ENCODE peak calls at places on chromosomes 7 and 10, in five cellular contexts. One of them, this sample, is unnamed.

GRCh38 chr10:591646-592045 is 97.8 kb downstream of the DIP2C start:
- DNase-seq in right lobe of liver: no peak
- DNase-seq in gastrocnemius medialis: no peak
- DNase-seq in spleen: no peak
- DNase-seq in sigmoid colon: no peak
- DNase-seq in this sample: peak

GRCh38 chr10:78602201-78602917 is 466.4 kb upstream of the ZMIZ1 start:
- DNase-seq in right lobe of liver: no peak
- DNase-seq in gastrocnemius medialis: no peak
- DNase-seq in spleen: no peak
- DNase-seq in sigmoid colon: no peak
- DNase-seq in this sample: no peak

GRCh38 chr7:148693651-148694050 is 5.1 kb upstream of the CUL1 start:
- DNase-seq in right lobe of liver: no peak
- DNase-seq in gastrocnemius medialis: no peak
- DNase-seq in spleen: no peak
- DNase-seq in sigmoid colon: no peak
- DNase-seq in this sample: no peak

GRCh38 chr7:41574377-41574776 is 128.5 kb downstream of the INHBA start:
- DNase-seq in right lobe of liver: no peak
- DNase-seq in gastrocnemius medialis: no peak
- DNase-seq in spleen: no peak
- DNase-seq in sigmoid colon: no peak
- DNase-seq in this sample: no peak

GRCh38 chr7:82382276-82382675 is 61.3 kb downstream of the CACNA2D1 start:
- DNase-seq in right lobe of liver: no peak
- DNase-seq in gastrocnemius medialis: no peak
- DNase-seq in spleen: no peak
- DNase-seq in sigmoid colon: no peak
- DNase-seq in this sample: no peak

GRCh38 chr7:44988718-44989117 is 9.9 kb upstream of the MYO1G start:
- DNase-seq in right lobe of liver: no peak
- DNase-seq in gastrocnemius medialis: no peak
- DNase-seq in spleen: peak
- DNase-seq in sigmoid colon: no peak
- DNase-seq in this sample: no peak

GRCh38 chr10:62017141-62017870 is 115.8 kb downstream of the ARID5B start:
- DNase-seq in right lobe of liver: no peak
- DNase-seq in gastrocnemius medialis: no peak
- DNase-seq in spleen: no peak
- DNase-seq in sigmoid colon: no peak
- DNase-seq in this sample: no peak

GRCh38 chr10:34760606-34761005 is 54.5 kb downstream of the PARD3 start:
- DNase-seq in right lobe of liver: no peak
- DNase-seq in gastrocnemius medialis: peak
- DNase-seq in spleen: no peak
- DNase-seq in sigmoid colon: no peak
- DNase-seq in this sample: no peak

GRCh38 chr7:95980073-95980655 is 207.8 kb downstream of the DYNC1I1 start:
- DNase-seq in right lobe of liver: no peak
- DNase-seq in gastrocnemius medialis: no peak
- DNase-seq in spleen: no peak
- DNase-seq in sigmoid colon: no peak
- DNase-seq in this sample: no peak

GRCh38 chr10:123147635-123148413 is at the start of gene HMX2:
- DNase-seq in right lobe of liver: no peak
- DNase-seq in gastrocnemius medialis: no peak
- DNase-seq in spleen: peak
- DNase-seq in sigmoid colon: no peak
- DNase-seq in this sample: no peak

GRCh38 chr7:77428777-77429231 is 12.7 kb upstream of the GSAP start:
- DNase-seq in right lobe of liver: no peak
- DNase-seq in gastrocnemius medialis: no peak
- DNase-seq in spleen: no peak
- DNase-seq in sigmoid colon: no peak
- DNase-seq in this sample: no peak

GRCh38 chr7:158128572-158128971 is 459.1 kb downstream of the PTPRN2 start:
- DNase-seq in right lobe of liver: no peak
- DNase-seq in gastrocnemius medialis: no peak
- DNase-seq in spleen: no peak
- DNase-seq in sigmoid colon: peak
- DNase-seq in this sample: no peak

GRCh38 chr7:23622469-23622868 is 25.3 kb downstream of the CCDC126 start:
- DNase-seq in right lobe of liver: no peak
- DNase-seq in gastrocnemius medialis: no peak
- DNase-seq in spleen: no peak
- DNase-seq in sigmoid colon: no peak
- DNase-seq in this sample: no peak

GRCh38 chr10:35447693-35448407 is 111.5 kb downstream of the CCNY start:
- DNase-seq in right lobe of liver: no peak
- DNase-seq in gastrocnemius medialis: no peak
- DNase-seq in spleen: no peak
- DNase-seq in sigmoid colon: no peak
- DNase-seq in this sample: no peak

GRCh38 chr7:130071701-130072622 is 1.6 kb downstream of the KLHDC10 start:
- DNase-seq in right lobe of liver: no peak
- DNase-seq in gastrocnemius medialis: peak
- DNase-seq in spleen: no peak
- DNase-seq in sigmoid colon: peak
- DNase-seq in this sample: peak

GRCh38 chr10:52778511-52779392 is 6.2 kb upstream of the MBL2 start:
- DNase-seq in right lobe of liver: no peak
- DNase-seq in gastrocnemius medialis: no peak
- DNase-seq in spleen: no peak
- DNase-seq in sigmoid colon: no peak
- DNase-seq in this sample: no peak

GRCh38 chr10:87798082-87798481 is 19.9 kb downstream of the ATAD1 start:
- DNase-seq in right lobe of liver: no peak
- DNase-seq in gastrocnemius medialis: no peak
- DNase-seq in spleen: no peak
- DNase-seq in sigmoid colon: no peak
- DNase-seq in this sample: no peak

GRCh38 chr7:94972296-94972695 is 64.9 kb downstream of the PPP1R9A start:
- DNase-seq in right lobe of liver: no peak
- DNase-seq in gastrocnemius medialis: no peak
- DNase-seq in spleen: no peak
- DNase-seq in sigmoid colon: no peak
- DNase-seq in this sample: no peak
- TF ChIP-seq POLR2A in right lobe of liver: no peak
- TF ChIP-seq POLR2A in gastrocnemius medialis: no peak
- TF ChIP-seq POLR2A in spleen: no peak
- TF ChIP-seq POLR2A in sigmoid colon: no peak
- TF ChIP-seq POLR2A in this sample: no peak

GRCh38 chr10:80518143-80518806 is 19.4 kb upstream of the SH2D4B start:
- DNase-seq in right lobe of liver: no peak
- DNase-seq in gastrocnemius medialis: no peak
- DNase-seq in spleen: peak
- DNase-seq in sigmoid colon: peak
- DNase-seq in this sample: no peak

GRCh38 chr10:80519936-80520650 is 17.6 kb upstream of the SH2D4B start:
- DNase-seq in right lobe of liver: no peak
- DNase-seq in gastrocnemius medialis: no peak
- DNase-seq in spleen: peak
- DNase-seq in sigmoid colon: peak
- DNase-seq in this sample: no peak

GRCh38 chr10:80518807-80519360 is 18.8 kb upstream of the SH2D4B start:
- DNase-seq in right lobe of liver: no peak
- DNase-seq in gastrocnemius medialis: no peak
- DNase-seq in spleen: peak
- DNase-seq in sigmoid colon: peak
- DNase-seq in this sample: no peak

GRCh38 chr10:80522756-80523363 is 14.8 kb upstream of the SH2D4B start:
- DNase-seq in right lobe of liver: no peak
- DNase-seq in gastrocnemius medialis: no peak
- DNase-seq in spleen: no peak
- DNase-seq in sigmoid colon: no peak
- DNase-seq in this sample: no peak

DNA sequence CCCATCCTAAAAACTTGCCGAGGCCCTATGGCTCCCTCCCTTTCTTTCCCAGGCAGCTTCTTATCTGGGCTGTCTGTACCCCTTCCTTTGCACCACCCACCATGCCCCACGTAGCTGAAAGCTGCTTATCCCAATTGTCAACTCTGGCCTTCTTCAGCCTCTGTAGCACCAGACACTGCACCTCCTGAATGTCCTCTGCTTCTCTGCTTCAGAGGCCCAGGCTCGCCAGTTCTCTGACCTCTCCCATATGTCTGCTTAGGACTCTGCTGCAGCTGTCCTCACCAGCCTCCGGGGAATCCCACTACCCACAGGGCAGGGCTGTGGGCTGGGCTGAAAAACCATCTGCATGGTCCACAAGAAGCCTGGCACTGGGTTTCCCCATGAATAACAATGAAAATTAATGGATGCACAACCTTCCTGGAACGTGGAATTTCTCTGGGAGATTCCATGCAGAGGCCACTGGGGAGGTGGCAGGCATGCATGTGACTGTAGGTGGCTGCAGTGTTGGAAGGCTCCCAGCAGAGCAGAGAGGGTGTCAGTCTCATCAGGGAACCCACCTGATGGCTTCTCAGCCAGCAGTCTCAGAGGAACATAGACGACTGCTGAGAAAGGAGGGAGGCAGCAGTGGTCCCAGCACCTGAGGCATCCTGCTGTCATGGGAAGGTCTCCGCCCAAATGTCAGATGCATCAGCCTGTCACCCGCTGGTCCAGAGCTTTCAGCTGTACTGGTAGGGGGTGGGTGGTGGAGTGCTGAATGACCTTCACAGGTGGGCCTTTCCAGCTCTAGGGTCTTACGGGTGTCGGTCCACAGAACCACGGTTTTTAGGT is 16.8 kb upstream of the SH2D4B start:
- DNase-seq in right lobe of liver: peak
- DNase-seq in gastrocnemius medialis: no peak
- DNase-seq in spleen: peak
- DNase-seq in sigmoid colon: peak
- DNase-seq in this sample: no peak
- TF ChIP-seq POLR2A in right lobe of liver: no peak
- TF ChIP-seq POLR2A in gastrocnemius medialis: no peak
- TF ChIP-seq POLR2A in spleen: no peak
- TF ChIP-seq POLR2A in sigmoid colon: no peak
- TF ChIP-seq POLR2A in this sample: no peak

DNA sequence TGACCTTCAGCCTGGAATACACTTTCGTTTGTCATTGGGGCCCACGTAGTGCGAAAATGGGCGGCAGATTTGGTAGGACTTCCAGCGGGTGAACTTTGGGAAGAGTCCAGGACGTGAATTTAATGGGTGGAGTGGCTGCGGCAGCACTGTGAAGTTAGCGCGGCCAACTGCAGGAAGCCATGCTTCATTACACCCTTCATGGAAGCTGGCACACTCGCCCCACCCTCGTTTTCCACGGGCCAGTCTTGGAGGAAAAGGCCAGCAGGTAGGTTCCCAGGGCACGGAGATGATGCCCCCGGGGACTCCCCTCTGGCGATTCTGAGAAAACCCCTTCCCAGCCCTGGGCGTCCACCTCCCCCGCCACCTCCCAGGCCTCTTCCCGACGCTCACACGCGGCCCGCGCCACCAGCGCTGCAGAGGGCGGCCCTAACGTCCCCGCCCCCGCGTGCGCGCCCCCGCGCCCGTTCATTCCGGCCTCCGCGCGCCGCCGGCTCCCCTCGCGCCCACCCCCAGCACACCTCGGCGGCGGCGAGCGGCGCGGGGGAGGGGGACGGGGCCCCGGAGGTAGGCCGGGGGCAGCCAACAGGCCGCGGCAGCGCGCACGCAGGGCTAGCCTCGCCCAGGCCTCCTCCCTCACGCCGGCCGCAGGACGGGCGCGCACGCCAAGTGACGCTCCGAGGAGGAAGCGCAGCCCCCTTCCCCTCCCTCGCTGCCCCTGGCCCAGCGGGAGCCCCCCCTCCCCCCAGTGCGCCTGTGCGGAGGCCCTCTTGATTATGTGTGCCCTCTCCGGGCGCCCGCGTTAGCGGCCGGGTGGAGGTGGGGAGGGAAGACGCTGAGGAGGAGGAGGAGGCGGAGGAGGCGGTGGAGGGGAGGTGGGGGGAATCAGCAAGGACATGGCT is at the start of gene MLLT10:
- DNase-seq in right lobe of liver: peak
- DNase-seq in gastrocnemius medialis: peak
- DNase-seq in spleen: peak
- DNase-seq in sigmoid colon: peak
- DNase-seq in this sample: peak
- TF ChIP-seq POLR2A in right lobe of liver: peak
- TF ChIP-seq POLR2A in gastrocnemius medialis: peak
- TF ChIP-seq POLR2A in spleen: no peak
- TF ChIP-seq POLR2A in sigmoid colon: peak
- TF ChIP-seq POLR2A in this sample: peak

DNA sequence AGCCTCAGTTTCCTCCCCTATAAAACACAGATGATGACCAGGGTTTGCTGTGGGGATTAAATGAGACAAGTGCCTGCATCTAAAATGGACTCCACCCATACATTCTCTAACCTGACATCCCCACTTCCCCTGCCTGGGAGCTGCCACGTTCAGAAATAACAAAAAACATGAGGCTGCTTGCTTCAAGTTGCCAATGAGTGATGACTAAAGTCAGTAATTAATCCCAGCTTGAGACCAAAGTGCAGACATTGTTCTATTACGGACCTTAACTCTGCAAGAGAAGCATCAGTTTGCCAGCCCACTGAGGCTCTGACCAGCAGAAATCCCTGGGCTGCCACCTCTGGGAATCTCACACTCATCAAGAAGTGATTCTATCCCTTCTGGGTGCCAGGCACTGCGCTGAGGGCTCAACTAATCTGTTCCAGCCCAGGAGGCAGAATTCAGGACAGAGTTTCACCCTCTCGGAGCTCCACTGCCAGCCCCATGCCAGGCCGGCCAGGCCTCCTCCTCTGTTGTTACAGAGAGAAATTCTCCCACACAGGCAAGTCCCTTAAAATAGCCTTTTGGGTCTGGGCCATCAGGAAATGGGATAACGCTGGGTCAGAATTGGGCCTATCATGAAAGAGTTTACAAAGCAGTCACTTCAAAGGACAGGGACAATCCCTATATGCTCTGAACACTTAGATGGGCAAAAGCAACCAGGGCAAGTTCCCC is 11.4 kb downstream of the SH3PXD2A start:
- DNase-seq in right lobe of liver: no peak
- DNase-seq in gastrocnemius medialis: peak
- DNase-seq in spleen: peak
- DNase-seq in sigmoid colon: peak
- DNase-seq in this sample: no peak
- TF ChIP-seq POLR2A in right lobe of liver: no peak
- TF ChIP-seq POLR2A in gastrocnemius medialis: peak
- TF ChIP-seq POLR2A in spleen: no peak
- TF ChIP-seq POLR2A in sigmoid colon: no peak
- TF ChIP-seq POLR2A in this sample: no peak

DNA sequence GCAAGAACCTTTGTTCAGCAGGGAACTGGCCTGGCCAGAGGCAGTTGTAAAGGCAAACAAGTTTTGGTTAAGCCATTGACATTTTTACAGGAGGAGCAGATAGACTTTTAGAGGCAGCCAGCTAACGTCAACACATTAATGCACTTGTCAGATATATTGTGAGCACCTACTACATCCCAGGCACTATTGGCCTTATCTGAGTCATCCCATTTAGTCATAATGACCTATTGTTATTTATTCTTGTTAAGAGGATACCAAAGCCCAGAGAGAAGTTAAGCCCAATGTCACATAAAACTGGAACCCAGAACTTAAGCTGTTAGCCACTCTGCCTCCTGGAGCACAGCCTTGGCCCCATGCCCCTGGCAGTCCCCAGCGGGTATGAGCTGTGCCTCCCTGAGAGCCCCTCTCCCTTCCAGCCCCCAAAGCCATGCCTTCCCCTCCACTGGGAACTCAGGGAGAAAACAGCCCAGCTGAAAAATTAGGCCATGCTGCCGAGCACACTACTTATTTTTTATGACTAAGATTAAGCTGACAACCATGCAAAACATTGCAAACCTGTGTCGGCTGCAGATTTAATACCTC is 32.7 kb upstream of the TRIM8 start:
- DNase-seq in right lobe of liver: peak
- DNase-seq in gastrocnemius medialis: no peak
- DNase-seq in spleen: no peak
- DNase-seq in sigmoid colon: peak
- DNase-seq in this sample: no peak
- TF ChIP-seq POLR2A in right lobe of liver: no peak
- TF ChIP-seq POLR2A in gastrocnemius medialis: no peak
- TF ChIP-seq POLR2A in spleen: no peak
- TF ChIP-seq POLR2A in sigmoid colon: no peak
- TF ChIP-seq POLR2A in this sample: no peak

This sample was measured in ovary.